ENCODE peak calls at places on chromosomes 7 and 10, in eight cellular contexts. One of them, this sample, is unnamed.

GRCh38 chr10:75662715-75663114 is 231.3 kb downstream of the LRMDA start:
- DNase-seq in anterior cingulate cortex: no peak
- DNase-seq in activated CD8-positive, alpha-beta memory T cell treated with anti-CD3 and anti-CD28 coated beads, Interleukin-2, amount 10 ng/mL, durations not matched to agents 7 days and 5 days: no peak
- DNase-seq in naive thymus-derived CD8-positive, alpha-beta T cell: no peak
- DNase-seq in fibroblast of lung: peak; percentile 98
- DNase-seq in posterior vena cava: no peak
- DNase-seq in iris pigment epithelial cell: no peak
- DNase-seq in SK-N-DZ: no peak
- DNase-seq in this sample: no peak

GRCh38 chr7:132125872-132126595 is 450.2 kb downstream of the PLXNA4 start:
- DNase-seq in posterior vena cava: no peak
- DNase-seq in iris pigment epithelial cell: no peak
- DNase-seq in activated CD8-positive, alpha-beta memory T cell treated with anti-CD3 and anti-CD28 coated beads, Interleukin-2, amount 10 ng/mL, durations not matched to agents 7 days and 5 days: no peak
- DNase-seq in naive thymus-derived CD8-positive, alpha-beta T cell: no peak
- DNase-seq in fibroblast of lung: no peak
- DNase-seq in anterior cingulate cortex: no peak
- DNase-seq in SK-N-DZ: no peak
- DNase-seq in this sample: no peak

GRCh38 chr10:3811331-3811870 is 26.4 kb upstream of the KLF6 start:
- DNase-seq in posterior vena cava: no peak
- DNase-seq in SK-N-DZ: no peak
- DNase-seq in fibroblast of lung: peak; percentile 85
- DNase-seq in activated CD8-positive, alpha-beta memory T cell treated with anti-CD3 and anti-CD28 coated beads, Interleukin-2, amount 10 ng/mL, durations not matched to agents 7 days and 5 days: peak; percentile 82
- DNase-seq in naive thymus-derived CD8-positive, alpha-beta T cell: no peak
- DNase-seq in anterior cingulate cortex: peak; percentile 7
- DNase-seq in iris pigment epithelial cell: peak; percentile 90
- DNase-seq in this sample: peak; percentile 38

GRCh38 chr10:31319602-31320178 is 674 bp downstream of the ZEB1 start:
- DNase-seq in naive thymus-derived CD8-positive, alpha-beta T cell: peak; percentile 4
- DNase-seq in activated CD8-positive, alpha-beta memory T cell treated with anti-CD3 and anti-CD28 coated beads, Interleukin-2, amount 10 ng/mL, durations not matched to agents 7 days and 5 days: no peak
- DNase-seq in posterior vena cava: no peak
- DNase-seq in anterior cingulate cortex: no peak
- DNase-seq in iris pigment epithelial cell: no peak
- DNase-seq in SK-N-DZ: no peak
- DNase-seq in fibroblast of lung: no peak
- DNase-seq in this sample: peak; percentile 11

GRCh38 chr10:62907470-62908212 is 91.5 kb upstream of the EGR2 start:
- DNase-seq in activated CD8-positive, alpha-beta memory T cell treated with anti-CD3 and anti-CD28 coated beads, Interleukin-2, amount 10 ng/mL, durations not matched to agents 7 days and 5 days: no peak
- DNase-seq in fibroblast of lung: no peak
- DNase-seq in iris pigment epithelial cell: no peak
- DNase-seq in SK-N-DZ: no peak
- DNase-seq in posterior vena cava: no peak
- DNase-seq in naive thymus-derived CD8-positive, alpha-beta T cell: no peak
- DNase-seq in anterior cingulate cortex: no peak
- DNase-seq in this sample: no peak

GRCh38 chr10:50232261-50232639 is 19.1 kb downstream of the ASAH2 start:
- DNase-seq in posterior vena cava: no peak
- DNase-seq in activated CD8-positive, alpha-beta memory T cell treated with anti-CD3 and anti-CD28 coated beads, Interleukin-2, amount 10 ng/mL, durations not matched to agents 7 days and 5 days: no peak
- DNase-seq in SK-N-DZ: no peak
- DNase-seq in naive thymus-derived CD8-positive, alpha-beta T cell: no peak
- DNase-seq in fibroblast of lung: no peak
- DNase-seq in anterior cingulate cortex: no peak
- DNase-seq in iris pigment epithelial cell: no peak
- DNase-seq in this sample: no peak

GRCh38 chr7:50656141-50656895 is 91.1 kb upstream of the DDC start:
- DNase-seq in fibroblast of lung: no peak
- DNase-seq in anterior cingulate cortex: no peak
- DNase-seq in activated CD8-positive, alpha-beta memory T cell treated with anti-CD3 and anti-CD28 coated beads, Interleukin-2, amount 10 ng/mL, durations not matched to agents 7 days and 5 days: no peak
- DNase-seq in iris pigment epithelial cell: peak; percentile 15
- DNase-seq in SK-N-DZ: no peak
- DNase-seq in naive thymus-derived CD8-positive, alpha-beta T cell: no peak
- DNase-seq in posterior vena cava: peak; percentile 58
- DNase-seq in this sample: no peak

GRCh38 chr7:156579566-156579965 is 61.0 kb upstream of the RNF32 start:
- DNase-seq in anterior cingulate cortex: no peak
- DNase-seq in activated CD8-positive, alpha-beta memory T cell treated with anti-CD3 and anti-CD28 coated beads, Interleukin-2, amount 10 ng/mL, durations not matched to agents 7 days and 5 days: no peak
- DNase-seq in SK-N-DZ: no peak
- DNase-seq in posterior vena cava: no peak
- DNase-seq in iris pigment epithelial cell: no peak
- DNase-seq in naive thymus-derived CD8-positive, alpha-beta T cell: no peak
- DNase-seq in fibroblast of lung: no peak
- DNase-seq in this sample: no peak

GRCh38 chr7:101998029-101998903 is 180.8 kb downstream of the CUX1 start:
- DNase-seq in fibroblast of lung: no peak
- DNase-seq in iris pigment epithelial cell: no peak
- DNase-seq in anterior cingulate cortex: no peak
- DNase-seq in naive thymus-derived CD8-positive, alpha-beta T cell: no peak
- DNase-seq in SK-N-DZ: no peak
- DNase-seq in activated CD8-positive, alpha-beta memory T cell treated with anti-CD3 and anti-CD28 coated beads, Interleukin-2, amount 10 ng/mL, durations not matched to agents 7 days and 5 days: no peak
- DNase-seq in posterior vena cava: no peak
- DNase-seq in this sample: no peak

GRCh38 chr10:73906524-73907447 is 4.1 kb upstream of the PLAU start:
- DNase-seq in iris pigment epithelial cell: peak; percentile 98
- DNase-seq in posterior vena cava: peak; percentile 94
- DNase-seq in anterior cingulate cortex: no peak
- DNase-seq in naive thymus-derived CD8-positive, alpha-beta T cell: no peak
- DNase-seq in SK-N-DZ: peak; percentile 44
- DNase-seq in activated CD8-positive, alpha-beta memory T cell treated with anti-CD3 and anti-CD28 coated beads, Interleukin-2, amount 10 ng/mL, durations not matched to agents 7 days and 5 days: no peak
- DNase-seq in fibroblast of lung: peak; percentile 100
- DNase-seq in this sample: no peak

This sample was measured in NK-92 treated with Interleukin-12 subunit alpha and Interleukin-12 subunit beta, amount 100 ng/mL, for 24 hours.